ENCODE peak calls at places on chromosomes 7 and 10, in ten cellular contexts. S is ELR; D is CD4-positive, alpha-beta T cell; X is T1000; T is activated T-helper 1 cell treated with anti-CD3 and anti-CD28 coated beads, Interleukin-12 subunit alpha, Interleukin-12 subunit beta, Interleukin-2, Interleukin-4 antibody, amounts not matched to agents 30 ng/mL and 10 ng/mL and 1 ng/mL, durations not matched to agents 14 hours and 24 hours and 36 hours; O is WTC11; H is astrocyte; G is neural crest cell; K is memory B cell; U is CD4-positive, alpha-beta memory T cell. V is an unnamed sample.

GRCh38 chr10:31867646-31868045 is 61.0 kb downstream of the ARHGAP12 start:
- DNase-seq in S (peak), D (no peak), X (no peak), T (no peak), O (no peak), H (no peak), G (no peak), K (no peak), U (no peak), V (no peak)

GRCh38 chr7:30503273-30504212 is 1.1 kb downstream of the GGCT start:
- DNase-seq in S (peak), D (no peak), X (no peak), T (no peak), O (no peak), H (no peak), G (no peak), K (no peak), U (no peak), V (no peak)

GRCh38 chr7:16668049-16668858 is 22.3 kb downstream of the BZW2 start:
- DNase-seq in S (peak), D (no peak), X (peak), T (no peak), O (no peak), H (peak), G (no peak), K (no peak), U (no peak), V (no peak)

GRCh38 chr7:41796331-41796730 is 93.4 kb upstream of the INHBA start:
- DNase-seq in S (peak), D (no peak), X (no peak), T (no peak), O (no peak), H (no peak), G (no peak), K (no peak), U (no peak), V (no peak)

GRCh38 chr7:155007947-155008346 is 5.0 kb upstream of the PAXIP1 start:
- DNase-seq in S (peak), D (no peak), X (no peak), T (no peak), O (peak), H (no peak), G (peak), K (peak), U (peak), V (no peak)

GRCh38 chr7:80014507-80014906 is 120.1 kb upstream of the GNAI1 start:
- DNase-seq in S (peak), D (no peak), X (no peak), T (no peak), O (no peak), H (peak), G (no peak), K (no peak), U (no peak), V (no peak)

GRCh38 chr10:104286939-104287338 is 18.0 kb downstream of the GSTO2 start:
- DNase-seq in S (no peak), D (no peak), X (no peak), T (no peak), O (no peak), H (no peak), G (no peak), K (no peak), U (no peak), V (no peak)

GRCh38 chr10:78742406-78742729 is 326.4 kb upstream of the ZMIZ1 start:
- DNase-seq in S (no peak), D (no peak), X (no peak), T (no peak), O (no peak), H (no peak), G (no peak), K (no peak), U (no peak), V (no peak)

GRCh38 chr7:1505731-1506550 is 1.8 kb upstream of the INTS1 start:
- DNase-seq in S (no peak), D (no peak), X (no peak), T (no peak), O (no peak), H (no peak), G (no peak), K (no peak), U (no peak), V (no peak)

GRCh38 chr7:39621261-39621660 is 2.1 kb upstream of the RALA start:
- DNase-seq in S (peak), D (no peak), X (peak), T (no peak), O (no peak), H (peak), G (no peak), K (no peak), U (no peak), V (no peak)

GRCh38 chr10:7444576-7445226 is 33.9 kb upstream of the SFMBT2 start:
- DNase-seq in S (no peak), D (no peak), X (no peak), T (no peak), O (no peak), H (no peak), G (no peak), K (no peak), U (no peak), V (no peak)

GRCh38 chr7:139777304-139777890 is 401 bp downstream of the HIPK2 start:
- DNase-seq in S (peak), D (peak), X (no peak), T (no peak), O (peak), H (no peak), G (peak), K (peak), U (peak), V (no peak)

GRCh38 chr7:73688288-73688687 is 4.9 kb downstream of the BUD23 start:
- DNase-seq in S (no peak), D (no peak), X (no peak), T (no peak), O (no peak), H (no peak), G (no peak), K (no peak), U (no peak), V (no peak)

GRCh38 chr10:58796834-58797233 is 284.2 kb downstream of the BICC1 start:
- DNase-seq in S (peak), D (no peak), X (no peak), T (no peak), O (no peak), H (no peak), G (no peak), K (no peak), U (no peak), V (no peak)

GRCh38 chr7:130353196-130353595 is 8.6 kb downstream of the CPA5 start:
- DNase-seq in S (no peak), D (no peak), X (no peak), T (no peak), O (no peak), H (no peak), G (no peak), K (no peak), U (no peak), V (no peak)

GRCh38 chr7:117769085-117769484 is 104.2 kb downstream of the CTTNBP2 start:
- DNase-seq in S (no peak), D (no peak), X (no peak), T (no peak), O (no peak), H (no peak), G (no peak), K (no peak), U (no peak), V (no peak)

V was measured in T-helper 2 cell treated with Interferon-gamma antibody and Interleukin-4, amounts not matched to agents 5 μg/mL and 100 μg/mL, for 36 hours.